ENCODE peak calls at places on chromosome 12, in five cellular contexts. I, W, T, L and K are unnamed samples.

GRCh38 chr12:95118788-95119179 is 45.4 kb upstream of the NR2C1 start:
- DNase-seq in I (peak), W (no peak), T (no peak), L (no peak), K (no peak)

GRCh38 chr12:7354521-7354920 is 50.6 kb downstream of the ACSM4 start:
- DNase-seq in I (no peak), W (no peak), T (no peak), L (no peak), K (no peak)

GRCh38 chr12:46562625-46563228 is 190.2 kb upstream of the SLC38A2 start:
- DNase-seq in I (no peak), W (no peak), T (no peak), L (no peak), K (no peak)

GRCh38 chr12:53989227-53990113 is 4.5 kb downstream of the HOXC10 start:
- DNase-seq in I (peak), W (no peak), T (no peak), L (no peak), K (no peak)

GRCh38 chr12:56487448-56488040 is 417 bp downstream of the GLS2 start:
- DNase-seq in I (peak), W (peak), T (no peak), L (peak), K (no peak)

GRCh38 chr12:106918746-106919145 is 37.0 kb upstream of the TMEM263 start:
- DNase-seq in I (peak), W (no peak), T (no peak), L (no peak), K (no peak)

GRCh38 chr12:21695896-21696295 is 38.3 kb upstream of the LDHB start:
- DNase-seq in I (no peak), W (no peak), T (no peak), L (no peak), K (no peak)

GRCh38 chr12:70590051-70590450 is 47.2 kb downstream of the PTPRB start:
- DNase-seq in I (peak), W (peak), T (peak), L (peak), K (no peak)

GRCh38 chr12:43004908-43005307 is 415.4 kb upstream of the PRICKLE1 start:
- DNase-seq in I (peak), W (no peak), T (no peak), L (no peak), K (no peak)

GRCh38 chr12:113048716-113049127 is 7.8 kb upstream of the DTX1 start:
- DNase-seq in I (peak), W (no peak), T (peak), L (no peak), K (no peak)

GRCh38 chr12:46886541-46887041 is 60.8 kb upstream of the SLC38A4 start:
- DNase-seq in I (no peak), W (no peak), T (no peak), L (no peak), K (no peak)

GRCh38 chr12:30926243-30927209 is at the start of gene TSPAN11:
- DNase-seq in I (peak), W (no peak), T (no peak), L (peak), K (no peak)

GRCh38 chr12:88985011-88985410 is 367.3 kb downstream of the DUSP6 start:
- DNase-seq in I (no peak), W (no peak), T (no peak), L (no peak), K (no peak)